ENCODE peak calls at places on chromosome 16, in four cellular contexts. Y, H, A and W are unnamed samples.

GRCh38 chr16:12271006-12271405 is 294.5 kb downstream of the SNX29 start:
- DNase-seq in Y (no peak), H (peak; percentile 38), A (no peak), W (no peak)

GRCh38 chr16:85330694-85331188 is 218.5 kb upstream of the CIBAR2 start:
- DNase-seq in Y (no peak), H (peak; percentile 85), A (peak; percentile 45), W (no peak)

GRCh38 chr16:55204094-55204493 is 119.9 kb upstream of the IRX6 start:
- DNase-seq in Y (no peak), H (no peak), A (no peak), W (no peak)

GRCh38 chr16:8848939-8849391 is 19.8 kb downstream of the CARHSP1 start:
- DNase-seq in Y (no peak), H (peak; percentile 41), A (no peak), W (no peak)

GRCh38 chr16:72537684-72538083 is 365.7 kb upstream of the PMFBP1 start:
- DNase-seq in Y (no peak), H (peak; percentile 46), A (no peak), W (no peak)

GRCh38 chr16:4690946-4691665 is 2.3 kb upstream of the NUDT16L1 start:
- DNase-seq in Y (no peak), H (no peak), A (peak; percentile 43), W (no peak)

GRCh38 chr16:22694887-22695382 is 119.0 kb upstream of the HS3ST2 start:
- DNase-seq in Y (no peak), H (peak; percentile 70), A (no peak), W (no peak)

GRCh38 chr16:11139624-11140375 is 116.2 kb downstream of the SOCS1 start:
- DNase-seq in Y (no peak), H (no peak), A (no peak), W (no peak)

GRCh38 chr16:71429581-71429980 is 12.3 kb downstream of the TLE7 start:
- DNase-seq in Y (no peak), H (no peak), A (no peak), W (no peak)

GRCh38 chr16:12182202-12182601 is 205.7 kb downstream of the SNX29 start:
- DNase-seq in Y (no peak), H (no peak), A (no peak), W (no peak)

GRCh38 chr16:67459066-67459857 is 21.7 kb downstream of the ATP6V0D1 start:
- DNase-seq in Y (no peak), H (no peak), A (peak; percentile 70), W (no peak)

GRCh38 chr16:88287219-88287618 is 95.5 kb upstream of the ZNF469 start:
- DNase-seq in Y (no peak), H (peak; percentile 19), A (peak; percentile 41), W (no peak)

GRCh38 chr16:88286301-88286923 is 96.3 kb upstream of the ZNF469 start:
- DNase-seq in Y (no peak), H (no peak), A (no peak), W (no peak)

GRCh38 chr16:88289549-88290344 is 93.0 kb upstream of the ZNF469 start:
- DNase-seq in Y (no peak), H (no peak), A (peak; percentile 33), W (no peak)

GRCh38 chr16:88289001-88289400 is 93.8 kb upstream of the ZNF469 start:
- DNase-seq in Y (no peak), H (no peak), A (no peak), W (no peak)

GRCh38 chr16:88288303-88288702 is 94.5 kb upstream of the ZNF469 start:
- DNase-seq in Y (no peak), H (no peak), A (no peak), W (no peak)
- H3K9me3 ChIP-seq in Y (no peaks in the 10 kb centered on the region), H (no peaks in the 10 kb centered on the region), A (peaks cover 11% of the 10 kb centered on the region), W (no peaks in the 10 kb centered on the region)

GRCh38 chr16:84016477-84016876 is 26.1 kb downstream of the SLC38A8 start:
- DNase-seq in Y (no peak), H (no peak), A (no peak), W (no peak)
- H3K9me3 ChIP-seq in Y (no peaks in the 10 kb centered on the region), H (no peaks in the 10 kb centered on the region), A (peaks cover 1% of the 10 kb centered on the region), W (no peaks in the 10 kb centered on the region)

DNA sequence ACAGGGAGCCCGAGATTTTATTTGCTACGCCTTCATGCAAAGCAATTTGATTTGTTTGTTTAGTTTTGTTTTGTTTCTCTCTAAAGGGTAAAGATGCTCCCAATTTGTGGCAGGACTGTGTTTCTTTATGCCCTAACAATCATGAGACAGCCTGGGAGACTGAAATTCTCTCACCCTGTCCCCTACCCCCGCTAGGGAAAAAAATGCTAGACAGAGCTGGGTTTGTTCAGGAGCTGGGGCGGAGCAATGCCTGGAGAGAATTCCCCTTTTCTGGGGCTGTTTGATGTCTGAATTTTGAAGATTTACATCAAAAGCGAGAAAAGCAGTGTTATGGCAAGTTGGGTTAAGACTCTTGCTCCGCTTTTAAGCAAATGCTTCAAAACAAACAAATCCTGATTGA is 8.4 kb downstream of the MAF start:
- DNase-seq in Y (no peak), H (no peak), A (no peak), W (no peak)
- H3K9me3 ChIP-seq in Y (no peaks in the 10 kb centered on the region), H (no peaks in the 10 kb centered on the region), A (no peaks in the 10 kb centered on the region), W (no peaks in the 10 kb centered on the region)

DNA sequence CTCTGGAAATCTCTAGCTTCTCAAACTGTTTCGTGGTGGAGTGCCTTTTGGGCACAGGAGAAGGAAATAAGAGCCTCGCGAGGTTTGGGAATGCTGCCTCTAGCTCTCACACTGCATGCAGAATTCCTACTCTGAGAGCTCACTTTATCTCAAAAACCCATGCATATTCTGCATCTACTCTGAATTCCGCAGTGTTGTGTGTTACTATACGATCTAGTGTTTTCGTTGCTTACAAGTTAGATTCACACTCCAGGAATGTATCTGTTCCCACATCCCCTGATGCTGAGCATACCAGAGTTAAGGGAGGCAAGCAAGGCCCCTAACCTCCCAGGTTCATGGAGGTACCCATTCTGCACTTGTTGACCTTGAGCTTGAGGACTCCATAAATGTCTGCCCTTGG is 462.7 kb downstream of the WWOX start:
- DNase-seq in Y (no peak), H (no peak), A (no peak), W (no peak)
- H3K9me3 ChIP-seq in Y (no peaks in the 10 kb centered on the region), H (no peaks in the 10 kb centered on the region), A (no peaks in the 10 kb centered on the region), W (no peaks in the 10 kb centered on the region)

DNA sequence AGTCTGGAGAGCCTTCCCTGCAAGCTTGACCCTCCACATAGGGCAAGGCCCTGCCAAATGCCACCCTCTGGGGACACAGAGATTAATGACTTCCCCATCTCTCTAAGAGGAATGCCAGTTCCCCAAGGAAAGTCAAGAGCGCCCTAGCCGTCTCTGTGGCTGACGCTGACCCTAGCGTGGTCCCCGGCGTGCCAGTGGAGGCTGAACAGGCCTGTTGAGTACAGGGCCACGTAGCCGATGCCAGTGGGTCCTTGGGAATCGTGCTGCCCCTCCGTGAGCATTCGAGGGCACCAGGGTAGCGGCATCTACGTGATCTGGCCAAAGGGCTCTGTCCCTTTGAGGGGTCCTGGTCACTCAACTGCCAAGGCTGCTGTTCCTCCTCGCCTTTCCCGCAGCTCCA is 17.2 kb downstream of the TMEM204 start:
- DNase-seq in Y (no peak), H (no peak), A (no peak), W (no peak)
- H3K9me3 ChIP-seq in Y (no peaks in the 10 kb centered on the region), H (no peaks in the 10 kb centered on the region), A (no peaks in the 10 kb centered on the region), W (no peaks in the 10 kb centered on the region)